ENCODE peak calls at places on chromosomes 1 and 21, in four cellular contexts. One of them, this sample, is unnamed.

GRCh38 chr1:43763497-43763973 is 56.2 kb downstream of the ST3GAL3 start:
- DNase-seq in NCI-H1092 treated with DMSO at 0.1 percent for 48 hours: peak
- DNase-seq in C1 segment of cervical spinal cord: peak
- DNase-seq in mesendoderm: peak
- DNase-seq in this sample: peak

GRCh38 chr21:16534408-16535099 is 804.8 kb downstream of the USP25 start:
- DNase-seq in NCI-H1092 treated with DMSO at 0.1 percent for 48 hours: peak
- DNase-seq in C1 segment of cervical spinal cord: peak
- DNase-seq in mesendoderm: no peak
- DNase-seq in this sample: peak

GRCh38 chr1:30707412-30708360 is 15.7 kb downstream of the MATN1 start:
- DNase-seq in NCI-H1092 treated with DMSO at 0.1 percent for 48 hours: peak
- DNase-seq in C1 segment of cervical spinal cord: peak
- DNase-seq in mesendoderm: peak
- DNase-seq in this sample: peak

GRCh38 chr1:246647113-246647512 is 77.1 kb upstream of the SCCPDH start:
- DNase-seq in NCI-H1092 treated with DMSO at 0.1 percent for 48 hours: no peak
- DNase-seq in C1 segment of cervical spinal cord: peak
- DNase-seq in mesendoderm: peak
- DNase-seq in this sample: peak

GRCh38 chr1:8217011-8217711 is 100.8 kb upstream of the SLC45A1 start:
- DNase-seq in NCI-H1092 treated with DMSO at 0.1 percent for 48 hours: no peak
- DNase-seq in C1 segment of cervical spinal cord: no peak
- DNase-seq in mesendoderm: peak
- DNase-seq in this sample: no peak

GRCh38 chr1:34928865-34929496 is 469 bp downstream of the DLGAP3 start:
- DNase-seq in NCI-H1092 treated with DMSO at 0.1 percent for 48 hours: peak
- DNase-seq in C1 segment of cervical spinal cord: no peak
- DNase-seq in mesendoderm: peak
- DNase-seq in this sample: peak

GRCh38 chr1:97999320-97999719 is 78.5 kb upstream of the DPYD start:
- DNase-seq in NCI-H1092 treated with DMSO at 0.1 percent for 48 hours: no peak
- DNase-seq in C1 segment of cervical spinal cord: no peak
- DNase-seq in mesendoderm: peak
- DNase-seq in this sample: no peak

GRCh38 chr1:226638608-226639007 is 90.0 kb downstream of the STUM start:
- DNase-seq in NCI-H1092 treated with DMSO at 0.1 percent for 48 hours: no peak
- DNase-seq in C1 segment of cervical spinal cord: no peak
- DNase-seq in mesendoderm: no peak
- DNase-seq in this sample: no peak

GRCh38 chr1:110059133-110059863 is 11.2 kb downstream of the ALX3 start:
- DNase-seq in NCI-H1092 treated with DMSO at 0.1 percent for 48 hours: no peak
- DNase-seq in C1 segment of cervical spinal cord: no peak
- DNase-seq in mesendoderm: peak
- DNase-seq in this sample: no peak

GRCh38 chr1:16145030-16145987 is 10.6 kb downstream of the EPHA2 start:
- DNase-seq in NCI-H1092 treated with DMSO at 0.1 percent for 48 hours: peak
- DNase-seq in C1 segment of cervical spinal cord: no peak
- DNase-seq in mesendoderm: peak
- DNase-seq in this sample: no peak

GRCh38 chr21:43950936-43951335 is 61.2 kb upstream of the TRAPPC10 start:
- DNase-seq in NCI-H1092 treated with DMSO at 0.1 percent for 48 hours: no peak
- DNase-seq in C1 segment of cervical spinal cord: no peak
- DNase-seq in mesendoderm: no peak
- DNase-seq in this sample: no peak

GRCh38 chr21:29194342-29194741 is 63.9 kb downstream of the MAP3K7CL start:
- DNase-seq in NCI-H1092 treated with DMSO at 0.1 percent for 48 hours: no peak
- DNase-seq in C1 segment of cervical spinal cord: no peak
- DNase-seq in mesendoderm: no peak
- DNase-seq in this sample: no peak

This sample was measured in HEK293T.